ENCODE peak calls at places on chromosomes 1 and 21, in eight cellular contexts. A, M, Z, D, K, W, Y and H are unnamed samples.

GRCh38 chr1:178057131-178057765 is 36.7 kb upstream of the RASAL2 start:
- DNase-seq in M (no peak), Z (no peak), W (no peak), Y (no peak), K (no peak), D (no peak), A (no peak), H (no peak)

GRCh38 chr1:86872086-86872485 is 41.8 kb downstream of the SELENOF start:
- DNase-seq in K (no peak), Z (no peak), A (no peak), D (no peak), M (no peak), Y (no peak), W (no peak), H (no peak)

GRCh38 chr1:92481598-92482403 is 4.9 kb downstream of the GFI1 start:
- DNase-seq in M (no peak), A (no peak), D (no peak), K (no peak), Z (no peak), W (no peak), Y (peak), H (no peak)

GRCh38 chr21:42149656-42150457 is 69.1 kb upstream of the ABCG1 start:
- DNase-seq in A (no peak), D (peak), K (no peak), Z (no peak), M (no peak), Y (peak), W (no peak), H (no peak)

GRCh38 chr1:15386128-15386824 is 23.4 kb upstream of the EFHD2 start:
- DNase-seq in Y (peak), W (no peak), A (no peak), M (no peak), D (no peak), Z (no peak), K (no peak), H (peak)

GRCh38 chr1:37945743-37946702 is 830 bp downstream of the INPP5B start:
- DNase-seq in Y (peak), M (no peak), W (peak), K (peak), A (peak), D (no peak), Z (no peak), H (no peak)

GRCh38 chr1:19009882-19010321 is 53.4 kb upstream of the IFFO2 start:
- DNase-seq in A (no peak), W (no peak), K (no peak), Y (peak), D (no peak), M (peak), Z (no peak), H (no peak)

GRCh38 chr1:94531664-94532063 is 9.9 kb downstream of the F3 start:
- DNase-seq in K (no peak), Y (no peak), W (no peak), M (no peak), D (no peak), Z (no peak), A (no peak), H (no peak)

GRCh38 chr1:121458291-121459048 is 273.7 kb downstream of the SRGAP2C start:
- DNase-seq in M (no peak), W (no peak), A (no peak), K (no peak), Z (no peak), D (no peak), Y (no peak), H (no peak)

GRCh38 chr1:110255388-110255787 is 45.3 kb downstream of the KCNC4 start:
- DNase-seq in Y (peak), W (no peak), Z (no peak), D (peak), K (no peak), A (no peak), M (no peak), H (no peak)

GRCh38 chr1:6343506-6344405 is 49.8 kb downstream of the ACOT7 start:
- DNase-seq in D (no peak), Z (no peak), W (peak), Y (peak), K (peak), A (peak), M (peak), H (no peak)

GRCh38 chr1:27503961-27504587 is 14.1 kb upstream of the WASF2 start:
- DNase-seq in M (no peak), D (no peak), K (no peak), Z (no peak), Y (no peak), A (no peak), W (no peak), H (no peak)
- H3K27ac ChIP-seq in M (peak), D (peak), K (peak), Z (peak), Y (peak), A (peak), W (peak), H (peak)

DNA sequence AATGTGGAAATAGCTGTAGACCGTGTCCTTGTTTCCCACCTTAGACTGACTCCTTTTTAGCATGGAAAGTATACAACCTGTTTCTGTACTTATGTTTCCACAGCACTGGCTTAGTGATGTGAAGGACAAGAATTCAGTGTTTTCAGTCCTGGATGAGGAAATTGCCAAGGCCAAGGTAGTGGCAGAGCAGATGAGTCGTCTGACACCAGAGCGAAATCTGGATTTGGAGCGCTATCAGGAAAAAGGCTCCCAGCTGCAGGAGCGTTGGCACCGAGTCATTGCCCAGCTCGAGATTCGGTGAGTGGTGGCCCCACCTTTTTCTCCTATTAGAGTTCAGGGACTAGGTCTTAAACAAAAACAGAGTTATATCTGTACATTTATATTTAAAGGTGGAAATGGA is 112.6 kb downstream of the MACF1 start:
- DNase-seq in W (no peak), D (no peak), Y (no peak), A (no peak), K (no peak), Z (no peak), M (no peak), H (no peak)
- H3K27ac ChIP-seq in W (no peak), D (no peak), Y (no peak), A (no peak), K (no peak), Z (no peak), M (no peak), H (no peak)

GRCh38 chr1:168137515-168137821 is 738 bp upstream of the GPR161 start:
- DNase-seq in A (no peak), K (no peak), W (no peak), M (no peak), D (no peak), Z (no peak), Y (no peak), H (no peak)
- H3K27ac ChIP-seq in A (no peak), K (peak), W (peak), M (peak), D (peak), Z (no peak), Y (peak), H (no peak)

DNA sequence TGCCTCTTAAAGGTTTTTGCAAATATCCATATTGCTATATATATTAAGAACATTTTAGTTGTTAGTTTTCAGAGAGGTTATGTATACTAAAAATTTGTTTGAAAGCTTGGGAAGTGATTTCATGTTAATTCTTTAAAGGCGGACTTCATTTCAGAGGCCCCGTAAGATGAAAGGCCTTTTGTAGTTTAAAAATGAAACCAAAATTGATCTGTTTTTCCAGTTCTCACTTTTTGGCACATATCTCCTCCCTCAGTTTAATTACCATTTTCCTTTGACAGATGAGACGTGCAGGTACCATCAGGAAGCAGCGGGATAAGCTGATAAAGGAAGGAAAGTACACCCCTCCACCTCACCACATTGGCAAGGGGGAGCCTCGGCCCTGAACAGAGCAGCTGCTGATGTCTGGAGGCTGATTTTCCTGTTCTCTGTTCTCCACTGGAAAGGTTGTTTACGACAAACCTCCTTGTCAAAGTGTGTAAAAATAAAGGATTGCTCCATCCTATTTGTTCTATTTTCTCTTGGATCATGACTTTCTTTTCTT is 8.0 kb downstream of the NDUFS5 start:
- DNase-seq in A (no peak), K (no peak), Y (no peak), D (no peak), W (no peak), M (no peak), Z (no peak), H (no peak)
- H3K27ac ChIP-seq in A (no peak), K (no peak), Y (no peak), D (peak), W (peak), M (no peak), Z (no peak), H (no peak)

GRCh38 chr1:197808843-197809242 is 33.6 kb upstream of the DENND1B start:
- DNase-seq in K (no peak), A (no peak), Z (no peak), D (no peak), W (no peak), Y (no peak), M (no peak), H (no peak)

GRCh38 chr1:197810812-197811211 is 35.5 kb upstream of the DENND1B start:
- DNase-seq in M (no peak), W (no peak), A (no peak), K (no peak), D (no peak), Z (no peak), Y (no peak), H (no peak)

GRCh38 chr1:197807216-197807615 is 31.9 kb upstream of the DENND1B start:
- DNase-seq in M (no peak), Y (no peak), W (no peak), K (no peak), Z (no peak), A (no peak), D (no peak), H (no peak)

GRCh38 chr1:197806718-197807117 is 31.4 kb upstream of the DENND1B start:
- DNase-seq in K (no peak), A (no peak), Z (no peak), Y (no peak), W (no peak), D (no peak), M (no peak), H (no peak)

GRCh38 chr1:197807739-197808453 is 32.6 kb upstream of the DENND1B start:
- DNase-seq in Y (no peak), A (no peak), M (no peak), D (no peak), K (no peak), Z (no peak), W (no peak), H (no peak)
- H3K27ac ChIP-seq in Y (no peak), A (no peak), M (no peak), D (no peak), K (no peak), Z (no peak), W (no peak), H (no peak)